ENCODE peak calls at places on chromosome 18, in five cellular contexts. F, K, Y, W and S are unnamed samples. For H3K4me1, the result is how much of the 10 kb centered on the place peaks cover.

GRCh38 chr18:49597152-49597551 is 35.3 kb downstream of the LIPG start:
- DNase-seq in F (no peak), K (no peak), Y (no peak), W (peak), S (no peak)

GRCh38 chr18:42564761-42565160 is 550.7 kb downstream of the RIT2 start:
- DNase-seq in F (no peak), K (no peak), Y (no peak), W (peak), S (no peak)

GRCh38 chr18:31998880-31999279 is 19.7 kb upstream of the RNF125 start:
- DNase-seq in F (no peak), K (no peak), Y (no peak), W (no peak), S (no peak)

GRCh38 chr18:58562999-58563667 is 65.8 kb downstream of the ALPK2 start:
- DNase-seq in F (no peak), K (no peak), Y (no peak), W (no peak), S (no peak)

GRCh38 chr18:12580630-12581342 is 77.1 kb downstream of the SPIRE1 start:
- DNase-seq in F (no peak), K (no peak), Y (no peak), W (no peak), S (no peak)

GRCh38 chr18:52150050-52150449 is 189.9 kb upstream of the DCC start:
- DNase-seq in F (no peak), K (no peak), Y (peak), W (no peak), S (no peak)

GRCh38 chr18:8359076-8359475 is 250.2 kb upstream of the RAB12 start:
- DNase-seq in F (peak), K (no peak), Y (no peak), W (no peak), S (no peak)

GRCh38 chr18:57121542-57122112 is 25.3 kb upstream of the BOD1L2 start:
- DNase-seq in F (peak), K (no peak), Y (no peak), W (peak), S (no peak)

GRCh38 chr18:25516747-25517498 is 165.0 kb upstream of the ZNF521 start:
- DNase-seq in F (no peak), K (no peak), Y (no peak), W (peak), S (no peak)

GRCh38 chr18:48163184-48164095 is 233.0 kb upstream of the SMAD2 start:
- DNase-seq in F (no peak), K (no peak), Y (no peak), W (no peak), S (no peak)

GRCh38 chr18:26516964-26517363 is 31.4 kb downstream of the KCTD1 start:
- DNase-seq in F (no peak), K (no peak), Y (no peak), W (no peak), S (no peak)

GRCh38 chr18:58661423-58661822 is 9.8 kb upstream of the MALT1 start:
- DNase-seq in F (no peak), K (no peak), Y (no peak), W (peak), S (peak)

GRCh38 chr18:79457652-79458051 is 61.9 kb downstream of the NFATC1 start:
- DNase-seq in F (no peak), K (no peak), Y (no peak), W (no peak), S (no peak)

GRCh38 chr18:12253517-12254136 is 534 bp upstream of the CIDEA start:
- DNase-seq in F (no peak), K (no peak), Y (no peak), W (peak), S (no peak)

GRCh38 chr18:11577271-11578112 is 31.9 kb upstream of the SLC35G4 start:
- DNase-seq in F (no peak), K (no peak), Y (no peak), W (no peak), S (no peak)

GRCh38 chr18:52894801-52895200 is 554.8 kb downstream of the DCC start:
- DNase-seq in F (no peak), K (no peak), Y (no peak), W (no peak), S (no peak)

GRCh38 chr18:67385455-67385854 is 131.1 kb downstream of the DSEL start:
- DNase-seq in F (no peak), K (peak), Y (no peak), W (no peak), S (peak)

GRCh38 chr18:25915907-25916306 is 174.5 kb downstream of the SS18 start:
- DNase-seq in F (no peak), K (no peak), Y (no peak), W (no peak), S (no peak)

GRCh38 chr18:23765931-23766330 is 76.7 kb downstream of the LAMA3 start:
- DNase-seq in F (no peak), K (no peak), Y (no peak), W (no peak), S (no peak)

GRCh38 chr18:22412502-22412901 is 5.2 kb downstream of the CTAGE1 start:
- DNase-seq in F (no peak), K (no peak), Y (peak), W (no peak), S (peak)

GRCh38 chr18:46650681-46651080 is 6.3 kb downstream of the LOXHD1 start:
- DNase-seq in F (no peak), K (no peak), Y (no peak), W (no peak), S (no peak)

GRCh38 chr18:2589345-2590060 is 18.1 kb downstream of the NDC80 start:
- DNase-seq in F (no peak), K (peak), Y (peak), W (no peak), S (no peak)

GRCh38 chr18:48715651-48716354 is 177.0 kb downstream of the CTIF start:
- DNase-seq in F (no peak), K (no peak), Y (no peak), W (no peak), S (no peak)

DNA sequence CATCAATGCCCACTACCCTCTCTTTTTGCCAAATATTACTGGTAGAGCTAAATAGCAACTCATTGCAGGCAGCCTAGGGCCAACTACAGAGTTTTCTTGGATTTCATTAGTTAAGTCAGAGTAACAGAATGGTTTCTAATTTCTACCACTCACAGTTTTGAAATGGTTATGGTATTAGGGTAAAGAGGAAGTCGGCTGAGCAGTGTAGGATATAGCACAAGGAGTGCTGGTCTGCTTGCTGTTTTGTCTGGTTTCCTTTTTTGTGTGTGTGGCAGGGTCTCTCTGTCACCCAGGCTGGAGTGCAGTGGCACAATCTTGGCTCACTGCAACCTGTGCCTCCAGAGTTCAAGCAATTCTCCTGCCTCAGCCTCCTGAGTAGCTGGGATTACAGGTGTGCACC is 289.2 kb upstream of the CCDC68 start:
- DNase-seq in F (no peak), K (no peak), Y (no peak), W (no peak), S (no peak)
- H3K4me1 ChIP-seq in F (under half), K (under half), Y (under half), W (under half), S (under half)

GRCh38 chr18:4254840-4255239 is 200.3 kb downstream of the DLGAP1 start:
- DNase-seq in F (no peak), K (no peak), Y (no peak), W (peak), S (no peak)

GRCh38 chr18:4251873-4252272 is 203.2 kb downstream of the DLGAP1 start:
- DNase-seq in F (no peak), K (no peak), Y (no peak), W (no peak), S (no peak)

GRCh38 chr18:4252840-4253239 is 202.3 kb downstream of the DLGAP1 start:
- DNase-seq in F (no peak), K (no peak), Y (no peak), W (no peak), S (no peak)

GRCh38 chr18:4260107-4260506 is 195.0 kb downstream of the DLGAP1 start:
- DNase-seq in F (no peak), K (no peak), Y (no peak), W (no peak), S (no peak)

DNA sequence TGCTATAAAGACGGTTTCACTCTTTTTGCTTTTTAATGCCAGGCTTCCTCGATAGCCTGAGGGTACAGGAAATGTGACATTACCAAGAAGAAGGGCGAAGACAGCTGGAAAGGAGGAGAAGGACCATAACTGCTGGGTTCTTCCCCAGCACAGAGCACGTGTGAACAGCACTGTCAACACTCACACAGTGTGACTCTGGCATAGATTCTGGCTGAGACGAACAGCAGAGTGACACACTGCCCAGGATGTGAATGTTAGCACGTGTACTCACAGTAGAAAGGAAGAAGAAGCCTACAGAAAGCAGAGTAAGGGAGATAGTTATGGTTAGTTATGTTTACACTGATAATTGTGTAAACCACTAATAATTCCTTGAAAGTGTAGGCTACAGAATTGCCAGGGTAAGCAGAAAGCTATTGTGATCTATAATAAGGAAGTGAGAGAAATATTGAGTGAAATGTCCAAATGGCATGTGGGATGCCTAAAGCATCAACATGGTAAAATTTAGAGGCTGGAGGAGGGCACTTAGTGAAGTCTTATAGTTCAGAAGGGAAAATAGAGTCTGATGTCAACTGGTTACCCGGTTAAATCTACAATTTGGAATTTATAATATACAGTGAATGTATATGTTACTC is 198.2 kb downstream of the DLGAP1 start:
- DNase-seq in F (no peak), K (no peak), Y (no peak), W (no peak), S (no peak)
- H3K9ac ChIP-seq in F (no peak), K (no peak), Y (no peak), W (no peak), S (no peak)

GRCh38 chr18:60966876-60967275 is 366.4 kb upstream of the CDH20 start:
- DNase-seq in F (no peak), K (no peak), Y (no peak), W (no peak), S (no peak)

GRCh38 chr18:60962629-60963028 is 370.6 kb upstream of the CDH20 start:
- DNase-seq in F (no peak), K (no peak), Y (no peak), W (no peak), S (no peak)

GRCh38 chr18:60965856-60966255 is 367.4 kb upstream of the CDH20 start:
- DNase-seq in F (no peak), K (no peak), Y (no peak), W (peak), S (no peak)
- H3K27ac ChIP-seq in F (no peak), K (no peak), Y (no peak), W (no peak), S (no peak)

GRCh38 chr18:9736445-9736844 is 28.3 kb downstream of the RAB31 start:
- DNase-seq in F (no peak), K (no peak), Y (no peak), W (no peak), S (no peak)

GRCh38 chr18:9739516-9739915 is 31.4 kb downstream of the RAB31 start:
- DNase-seq in F (no peak), K (no peak), Y (no peak), W (no peak), S (no peak)

GRCh38 chr18:9738266-9738969 is 30.3 kb downstream of the RAB31 start:
- DNase-seq in F (no peak), K (no peak), Y (no peak), W (no peak), S (no peak)

GRCh38 chr18:9736942-9737813 is 29.1 kb downstream of the RAB31 start:
- DNase-seq in F (no peak), K (no peak), Y (peak), W (no peak), S (peak)

DNA sequence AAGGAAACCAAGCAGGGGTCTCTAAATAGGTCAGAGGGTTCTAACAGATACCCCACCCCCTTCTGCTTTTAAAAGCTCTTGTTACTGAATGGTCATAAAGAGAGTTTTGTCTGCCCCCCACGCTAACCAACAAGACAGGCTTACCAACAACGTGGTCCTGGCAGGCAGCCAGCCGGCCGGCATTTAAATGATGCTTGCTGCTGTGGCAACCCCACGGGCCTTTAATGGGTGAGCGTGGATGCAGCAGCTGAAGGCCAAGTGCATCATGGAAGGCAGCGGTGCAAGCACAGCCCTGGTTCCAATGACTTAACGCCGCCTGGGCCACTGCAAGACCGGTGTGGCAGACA is 29.7 kb downstream of the RAB31 start:
- DNase-seq in F (no peak), K (no peak), Y (no peak), W (no peak), S (peak)
- H3K4me1 ChIP-seq in F (under half), K (half or more), Y (under half), W (under half), S (under half)

GRCh38 chr18:39840406-39840805 is 2114.6 kb upstream of the PIK3C3 start:
- DNase-seq in F (no peak), K (no peak), Y (peak), W (no peak), S (peak)
- H3K9ac ChIP-seq in F (no peak), K (no peak), Y (no peak), W (no peak), S (no peak)